ENCODE peak calls at places on chromosomes 16 and 17, in seven cellular contexts. G is fibroblast of lung, H is IMR-90, E is OCI-LY7, P is GM23248, R is H9, S is PC-9. F is an unnamed sample.

GRCh38 chr17:8696951-8697745 is 47.5 kb downstream of the CCDC42 start:
- DNase-seq in G (peak; percentile 95), H (peak; percentile 94), E (no peak), P (no peak), R (peak; percentile 63), S (no peak), F (no peak)

GRCh38 chr16:56807011-56807675 is 57.9 kb upstream of the SLC12A3 start:
- DNase-seq in G (peak; percentile 58), H (peak; percentile 84), E (no peak), P (peak; percentile 53), R (no peak), S (peak; percentile 58), F (no peak)

GRCh38 chr17:60151355-60151754 is 1.6 kb downstream of the CA4 start:
- DNase-seq in G (no peak), H (no peak), E (peak; percentile 51), P (no peak), R (no peak), S (no peak), F (no peak)

GRCh38 chr17:4796550-4796915 is 569 bp downstream of the PSMB6 start:
- DNase-seq in G (peak; percentile 33), H (peak; percentile 35), E (no peak), P (peak; percentile 83), R (peak; percentile 72), S (peak; percentile 41), F (peak; percentile 27)

GRCh38 chr16:88624481-88624880 is 13.9 kb upstream of the IL17C start:
- DNase-seq in G (no peak), H (no peak), E (no peak), P (no peak), R (no peak), S (no peak), F (no peak)

GRCh38 chr16:73071131-73071940 is 23.4 kb upstream of the ZFHX3 start:
- DNase-seq in G (peak; percentile 49), H (no peak), E (no peak), P (peak; percentile 44), R (peak; percentile 89), S (peak; percentile 37), F (no peak)

GRCh38 chr17:78458091-78458490 is 79.6 kb downstream of the PGS1 start:
- DNase-seq in G (no peak), H (no peak), E (no peak), P (peak; percentile 19), R (no peak), S (no peak), F (no peak)

GRCh38 chr17:81889602-81890001 is 1.8 kb downstream of the ALYREF start:
- DNase-seq in G (no peak), H (no peak), E (no peak), P (no peak), R (no peak), S (no peak), F (no peak)

GRCh38 chr16:67993207-67994036 is 5.9 kb downstream of the DPEP2 start:
- DNase-seq in G (peak; percentile 60), H (peak; percentile 47), E (peak; percentile 88), P (peak; percentile 86), R (peak; percentile 85), S (peak; percentile 75), F (peak; percentile 38)

GRCh38 chr17:45388604-45389325 is 43.9 kb downstream of the ARHGAP27 start:
- DNase-seq in G (peak; percentile 26), H (peak; percentile 62), E (no peak), P (peak; percentile 77), R (no peak), S (no peak), F (peak; percentile 32)

GRCh38 chr16:51636913-51637743 is 486.1 kb upstream of the SALL1 start:
- DNase-seq in G (no peak), H (no peak), E (no peak), P (peak; percentile 85), R (peak; percentile 90), S (no peak), F (peak; percentile 89)

GRCh38 chr17:62062313-62062712 is 2.8 kb downstream of the MED13 start:
- DNase-seq in G (peak; percentile 41), H (peak; percentile 31), E (no peak), P (peak; percentile 58), R (no peak), S (no peak), F (peak; percentile 4)
- H4K20me1 ChIP-seq in G (peaks cover 14% of the 10 kb centered on the region), H (peaks cover 71% of the 10 kb centered on the region), E (peaks cover 38% of the 10 kb centered on the region), P (peaks cover 36% of the 10 kb centered on the region), R (no peaks in the 10 kb centered on the region), S (peaks cover 55% of the 10 kb centered on the region), F (peaks cover 2% of the 10 kb centered on the region)

GRCh38 chr17:48961516-48962233 is 6.7 kb downstream of the GIP start:
- DNase-seq in G (peak; percentile 38), H (peak; percentile 63), E (no peak), P (peak; percentile 93), R (peak; percentile 87), S (peak; percentile 62), F (peak; percentile 57)

DNA sequence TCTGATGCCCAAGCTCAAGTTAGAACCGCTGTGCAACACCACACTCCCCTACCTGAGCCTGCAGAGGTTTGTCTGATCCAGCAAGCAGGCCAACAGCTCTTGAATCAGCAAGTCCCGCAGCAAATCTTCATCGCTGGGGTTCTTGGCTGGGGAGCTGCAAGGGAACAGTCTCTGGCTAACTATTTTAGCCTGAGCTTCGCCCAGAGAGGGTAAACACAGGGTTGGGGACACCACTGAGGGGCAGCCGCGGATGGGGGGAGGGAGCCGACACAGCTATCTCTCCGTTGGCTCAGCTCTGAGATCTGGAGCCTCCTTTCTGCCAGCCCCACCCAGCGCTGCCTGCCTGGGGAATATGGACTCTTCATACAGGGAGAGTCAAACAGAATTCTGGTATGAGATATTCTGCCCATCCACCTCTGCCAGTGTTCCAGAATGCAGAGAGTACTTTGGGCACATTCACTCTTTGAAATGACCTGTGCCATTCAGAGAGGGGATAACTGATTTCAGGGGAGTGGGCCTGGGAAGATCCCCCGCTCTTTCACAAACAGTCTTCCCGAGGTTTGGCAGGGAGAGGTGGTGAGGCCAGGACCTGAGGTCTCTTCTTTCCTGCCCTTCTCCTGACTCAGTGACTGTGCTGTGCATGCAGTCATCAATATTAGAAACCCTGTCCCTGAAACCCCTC is 7.4 kb downstream of the GIP start:
- DNase-seq in G (no peak), H (no peak), E (no peak), P (peak; percentile 53), R (peak; percentile 66), S (no peak), F (no peak)
- H3K4me2 ChIP-seq in G (peak overlapping the region; percentile 87), H (peak overlapping the region; percentile 36), E (no peak overlapping the region), P (peak overlapping the region; percentile 49), R (peak overlapping the region; percentile 38), S (peak overlapping the region; percentile 69), F (peak overlapping the region; percentile 21)

GRCh38 chr17:29433551-29433950 is 43.4 kb downstream of the TAOK1 start:
- DNase-seq in G (no peak), H (no peak), E (peak; percentile 21), P (peak; percentile 3), R (no peak), S (no peak), F (no peak)
- H4K20me1 ChIP-seq in G (no peaks in the 10 kb centered on the region), H (peaks cover 89% of the 10 kb centered on the region), E (no peaks in the 10 kb centered on the region), P (no peaks in the 10 kb centered on the region), R (no peaks in the 10 kb centered on the region), S (no peaks in the 10 kb centered on the region), F (no peaks in the 10 kb centered on the region)

DNA sequence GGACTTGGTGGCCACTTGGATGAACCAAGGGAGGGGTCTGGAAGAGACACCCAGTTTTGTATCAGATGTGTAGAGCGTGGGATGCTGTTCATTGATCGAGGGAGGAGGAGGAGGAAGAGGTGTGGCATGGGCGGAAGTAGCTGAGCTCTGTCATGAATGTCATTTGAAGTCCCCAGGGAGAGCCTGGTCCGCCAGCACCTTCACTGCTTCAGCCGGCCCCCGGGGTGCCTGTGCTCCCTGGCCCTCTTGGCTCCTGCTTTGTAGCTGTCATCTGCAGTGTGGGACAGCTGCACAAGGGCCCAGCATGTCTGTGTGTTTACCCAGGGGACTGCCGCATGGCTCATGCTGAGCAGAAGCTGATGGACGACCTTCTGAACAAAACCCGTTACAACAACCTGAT is 75.4 kb upstream of the RBL2 start:
- DNase-seq in G (no peak), H (no peak), E (peak; percentile 42), P (no peak), R (no peak), S (no peak), F (no peak)
- H3K4me2 ChIP-seq in G (no peak overlapping the region), H (no peak overlapping the region), E (peak overlapping the region; percentile 20), P (no peak overlapping the region), R (no peak overlapping the region), S (no peak overlapping the region), F (no peak overlapping the region)

GRCh38 chr17:17738901-17739300 is 57.6 kb downstream of the RAI1 start:
- DNase-seq in G (no peak), H (no peak), E (no peak), P (peak; percentile 41), R (no peak), S (peak; percentile 46), F (peak; percentile 59)

GRCh38 chr17:17741346-17742023 is 60.2 kb downstream of the RAI1 start:
- DNase-seq in G (peak; percentile 46), H (no peak), E (no peak), P (peak; percentile 62), R (peak; percentile 82), S (no peak), F (peak; percentile 44)

GRCh38 chr17:17740627-17741237 is 59.5 kb downstream of the RAI1 start:
- DNase-seq in G (no peak), H (no peak), E (no peak), P (no peak), R (peak; percentile 71), S (no peak), F (peak; percentile 61)

GRCh38 chr17:17737938-17738894 is 57.0 kb downstream of the RAI1 start:
- DNase-seq in G (peak; percentile 47), H (no peak), E (no peak), P (no peak), R (peak; percentile 76), S (peak; percentile 94), F (peak; percentile 44)

DNA sequence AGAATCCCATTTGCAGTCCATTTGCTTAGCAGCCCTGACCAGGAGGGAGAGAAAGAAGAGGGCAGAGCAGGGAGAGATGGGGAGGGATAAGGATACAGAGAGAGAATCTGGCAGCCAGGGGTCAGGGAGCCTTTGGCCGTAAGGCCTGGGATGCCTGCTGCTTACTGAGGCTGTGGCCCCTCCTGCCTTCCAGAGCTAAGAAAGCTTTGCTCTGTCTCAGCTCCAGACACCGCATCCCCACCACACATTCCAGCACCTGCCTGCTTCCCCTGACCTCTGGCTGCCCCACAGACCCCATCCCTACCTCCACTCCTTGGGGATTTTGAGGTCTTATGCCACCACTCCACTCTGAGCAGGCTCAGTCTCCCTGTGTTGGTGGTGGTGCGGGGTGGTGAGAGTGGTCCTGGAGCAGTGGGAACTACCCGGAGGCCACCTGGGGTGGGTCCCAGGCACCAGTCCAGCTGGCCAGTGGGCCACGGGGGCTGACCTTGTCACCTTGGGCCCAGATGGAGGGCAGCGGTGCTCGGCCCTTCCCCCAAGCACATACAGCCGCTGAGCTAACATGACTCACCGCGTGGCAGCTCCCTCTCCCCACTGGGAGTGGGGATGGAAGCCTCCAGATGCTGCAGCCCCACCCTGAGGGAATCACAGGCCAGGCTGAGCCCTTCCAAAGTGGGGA is 58.3 kb downstream of the RAI1 start:
- DNase-seq in G (peak; percentile 69), H (peak; percentile 64), E (no peak), P (peak; percentile 86), R (no peak), S (peak; percentile 37), F (peak; percentile 42)
- H4K20me1 ChIP-seq in G (no peaks in the 10 kb centered on the region), H (peaks cover 88% of the 10 kb centered on the region), E (no peaks in the 10 kb centered on the region), P (no peaks in the 10 kb centered on the region), R (no peaks in the 10 kb centered on the region), S (peaks cover 43% of the 10 kb centered on the region), F (no peaks in the 10 kb centered on the region)

GRCh38 chr17:83152745-83153611 is 73.6 kb downstream of the METRNL start:
- DNase-seq in G (no peak), H (no peak), E (no peak), P (no peak), R (peak; percentile 29), S (no peak), F (no peak)
- H3K4me2 ChIP-seq in G (no peak overlapping the region), H (no peak overlapping the region), E (no peak overlapping the region), P (no peak overlapping the region), R (no peak overlapping the region), S (no peak overlapping the region), F (no peak overlapping the region)

GRCh38 chr16:84574191-84574590 is 43.7 kb downstream of the COTL1 start:
- DNase-seq in G (no peak), H (no peak), E (no peak), P (no peak), R (peak; percentile 42), S (no peak), F (no peak)
- H4K20me1 ChIP-seq in G (peaks cover 2% of the 10 kb centered on the region), H (peaks cover 75% of the 10 kb centered on the region), E (peaks cover 4% of the 10 kb centered on the region), P (no peaks in the 10 kb centered on the region), R (no peaks in the 10 kb centered on the region), S (peaks cover 72% of the 10 kb centered on the region), F (no peaks in the 10 kb centered on the region)

F was measured in mammary epithelial cell.